ENCODE peak calls at places on chromosomes 16 and 17, in eight cellular contexts. U is C1 segment of cervical spinal cord; A is stimulated activated CD8-positive, alpha-beta memory T cell treated with anti-CD3 and anti-CD28 coated beads, Interleukin-4, amount 100 ng/mL, for 4 hours; C is hypothalamus; N is cardiac fibroblast; B is H1; I is anterior cingulate cortex; F is activated CD8-positive, alpha-beta memory T cell treated with anti-CD3 and anti-CD28 coated beads for 48 hours. D is an unnamed sample.

GRCh38 chr17:9371019-9371418 is 204.6 kb downstream of the STX8 start:
- DNase-seq in U (no peak), A (no peak), C (peak; percentile 3), N (peak; percentile 70), B (no peak), I (no peak), F (no peak), D (peak; percentile 56)

GRCh38 chr17:83101805-83102480 is 22.5 kb downstream of the METRNL start:
- DNase-seq in U (no peak), A (no peak), C (no peak), N (no peak), B (no peak), I (no peak), F (no peak), D (peak; percentile 25)

GRCh38 chr16:2460916-2461315 is 1.0 kb downstream of the TEDC2 start:
- DNase-seq in U (no peak), A (no peak), C (no peak), N (no peak), B (no peak), I (no peak), F (no peak), D (no peak)

GRCh38 chr16:59510008-59510424 is 775.9 kb upstream of the GOT2 start:
- DNase-seq in U (peak; percentile 66), A (no peak), C (peak; percentile 52), N (no peak), B (no peak), I (peak; percentile 14), F (no peak), D (no peak)

GRCh38 chr17:10875984-10876555 is 38.2 kb upstream of the PIRT start:
- DNase-seq in U (peak; percentile 5), A (no peak), C (no peak), N (peak; percentile 26), B (peak; percentile 88), I (peak; percentile 13), F (no peak), D (peak; percentile 48)

GRCh38 chr16:51524555-51525373 is 373.7 kb upstream of the SALL1 start:
- DNase-seq in U (no peak), A (no peak), C (no peak), N (peak; percentile 44), B (no peak), I (peak; percentile 4), F (no peak), D (peak; percentile 34)

GRCh38 chr16:75252946-75253911 is 1.8 kb upstream of the BCAR1 start:
- DNase-seq in U (peak; percentile 34), A (no peak), C (no peak), N (peak; percentile 89), B (peak; percentile 80), I (peak; percentile 14), F (no peak), D (peak; percentile 85)

GRCh38 chr16:20744922-20745440 is 3.4 kb upstream of the THUMPD1 start:
- DNase-seq in U (no peak), A (no peak), C (no peak), N (no peak), B (no peak), I (no peak), F (no peak), D (no peak)

GRCh38 chr16:88004391-88004790 is 53.2 kb downstream of the BANP start:
- DNase-seq in U (no peak), A (no peak), C (no peak), N (no peak), B (no peak), I (no peak), F (no peak), D (no peak)

GRCh38 chr17:1078062-1078711 is 81.3 kb downstream of the TIMM22 start:
- DNase-seq in U (no peak), A (no peak), C (no peak), N (no peak), B (peak; percentile 67), I (no peak), F (no peak), D (no peak)

GRCh38 chr17:79679631-79680340 is 51.0 kb upstream of the ENPP7 start:
- DNase-seq in U (no peak), A (no peak), C (no peak), N (no peak), B (no peak), I (no peak), F (no peak), D (no peak)

GRCh38 chr16:57306676-57307341 is 22.3 kb upstream of the PLLP start:
- DNase-seq in U (no peak), A (no peak), C (no peak), N (no peak), B (no peak), I (no peak), F (no peak), D (no peak)

GRCh38 chr17:17703608-17703919 is 22.3 kb downstream of the RAI1 start:
- DNase-seq in U (no peak), A (no peak), C (no peak), N (no peak), B (no peak), I (no peak), F (no peak), D (no peak)

GRCh38 chr17:14125518-14126125 is 56.3 kb downstream of the COX10 start:
- DNase-seq in U (no peak), A (no peak), C (no peak), N (no peak), B (no peak), I (no peak), F (no peak), D (no peak)